ENCODE peak calls at places on chromosome 22, in eight cellular contexts. F is stimulated activated CD4-positive, alpha-beta T cell treated with anti-CD3 and anti-CD28 coated beads, Interleukin-2, amount 100 ng/mL, for 48 hours; A is MM.1S; Q is T-cell; S is A172; Y is activated naive CD8-positive, alpha-beta T cell treated with anti-CD3 and anti-CD28 coated beads for 36 hours; N is erythroblast; D is ACHN. U is an unnamed sample.

GRCh38 chr22:28484662-28485061 is 195.0 kb downstream of the TTC28 start:
- DNase-seq in D (no peak), Y (no peak), Q (no peak), F (no peak), N (no peak), A (no peak), S (no peak), U (no peak)

GRCh38 chr22:24430431-24431308 is 3.3 kb downstream of the ADORA2A start:
- DNase-seq in S (no peak), Y (no peak), N (no peak), A (no peak), D (no peak), F (no peak), Q (no peak), U (no peak)

GRCh38 chr22:40487663-40488249 is 117.4 kb downstream of the SGSM3 start:
- DNase-seq in D (peak), N (peak), A (peak), Y (no peak), F (no peak), Q (no peak), S (no peak), U (peak)

GRCh38 chr22:25750569-25751173 is 8.7 kb downstream of the MYO18B start:
- DNase-seq in N (peak), D (no peak), Y (no peak), Q (no peak), S (no peak), A (no peak), F (no peak), U (no peak)

GRCh38 chr22:29026579-29026978 is 35.1 kb downstream of the C22orf31 start:
- DNase-seq in A (no peak), Q (no peak), N (no peak), F (no peak), S (no peak), Y (no peak), D (no peak), U (no peak)

GRCh38 chr22:47344414-47344813 is 582.0 kb downstream of the TBC1D22A start:
- DNase-seq in F (no peak), N (no peak), S (no peak), D (no peak), A (no peak), Y (no peak), Q (no peak), U (no peak)

GRCh38 chr22:39574779-39575551 is 4.4 kb downstream of the CACNA1I start:
- DNase-seq in D (peak), Q (no peak), N (peak), S (peak), F (no peak), Y (no peak), A (no peak), U (peak)

GRCh38 chr22:31816750-31817149 is 62.9 kb downstream of the DEPDC5 start:
- DNase-seq in F (no peak), A (no peak), S (no peak), N (no peak), Q (no peak), Y (no peak), D (no peak), U (no peak)

GRCh38 chr22:23392420-23393121 is 187.5 kb downstream of the IGLL1 start:
- DNase-seq in Y (no peak), Q (no peak), N (no peak), F (no peak), D (no peak), S (no peak), A (no peak), U (no peak)

GRCh38 chr22:47116426-47117341 is 354.2 kb downstream of the TBC1D22A start:
- DNase-seq in S (no peak), A (no peak), D (no peak), F (no peak), Q (no peak), Y (no peak), N (no peak), U (no peak)

GRCh38 chr22:42151924-42152635 is 21.5 kb upstream of the CYP2D6 start:
- DNase-seq in D (no peak), S (no peak), F (no peak), Q (no peak), N (no peak), A (no peak), Y (no peak), U (no peak)

GRCh38 chr22:23696326-23696851 is 5.6 kb downstream of the RGL4 start:
- DNase-seq in D (no peak), N (no peak), Y (peak), S (no peak), Q (peak), A (no peak), F (peak), U (no peak)

GRCh38 chr22:26323013-26323412 is 106.0 kb upstream of the ASPHD2 start:
- DNase-seq in Q (no peak), N (no peak), D (no peak), F (no peak), S (no peak), Y (no peak), A (no peak), U (peak)

GRCh38 chr22:49907807-49908206 is 10.4 kb downstream of the ALG12 start:
- DNase-seq in Y (no peak), S (no peak), N (no peak), A (no peak), F (no peak), D (no peak), Q (no peak), U (no peak)

GRCh38 chr22:32202539-32203180 is 2.2 kb downstream of the RFPL2 start:
- DNase-seq in D (peak), N (peak), S (peak), A (peak), F (peak), Y (peak), Q (no peak), U (peak)

GRCh38 chr22:32518848-32519247 is 44.2 kb downstream of the FBXO7 start:
- DNase-seq in S (no peak), A (no peak), F (no peak), Q (no peak), D (peak), N (peak), Y (no peak), U (peak)

GRCh38 chr22:23537421-23537820 is 42.7 kb downstream of the IGLL1 start:
- DNase-seq in N (no peak), S (no peak), F (no peak), D (no peak), Y (no peak), Q (no peak), A (no peak), U (no peak)

GRCh38 chr22:37501610-37502341 is 15.6 kb upstream of the MFNG start:
- DNase-seq in D (peak), S (peak), Y (no peak), Q (no peak), N (no peak), A (no peak), F (no peak), U (peak)

GRCh38 chr22:29470159-29470855 is 9.7 kb upstream of the NEFH start:
- DNase-seq in S (peak), D (peak), A (peak), Y (peak), F (peak), Q (peak), N (peak), U (peak)

GRCh38 chr22:47059701-47060161 is 297.3 kb downstream of the TBC1D22A start:
- DNase-seq in Y (no peak), Q (no peak), F (no peak), A (no peak), S (no peak), N (no peak), D (no peak), U (no peak)

GRCh38 chr22:27718186-27719032 is 83.1 kb downstream of the MN1 start:
- DNase-seq in Y (no peak), S (peak), D (peak), F (no peak), A (no peak), Q (no peak), N (peak), U (peak)

GRCh38 chr22:19866665-19867009 is 12.0 kb upstream of the GNB1L start:
- DNase-seq in D (no peak), Q (no peak), F (no peak), A (no peak), Y (no peak), N (no peak), S (no peak), U (no peak)

GRCh38 chr22:42773161-42773560 is 52.5 kb upstream of the A4GALT start:
- DNase-seq in S (no peak), D (no peak), F (no peak), A (no peak), Q (no peak), N (no peak), Y (no peak), U (no peak)

GRCh38 chr22:29810156-29810555 is 27.9 kb downstream of the ASCC2 start:
- DNase-seq in F (no peak), S (no peak), N (no peak), Q (no peak), Y (no peak), A (no peak), D (no peak), U (no peak)

GRCh38 chr22:24473278-24473677 is 21.9 kb upstream of the UPB1 start:
- DNase-seq in N (no peak), A (no peak), Q (no peak), S (no peak), D (no peak), Y (no peak), F (no peak), U (no peak)

GRCh38 chr22:35467788-35468187 is 67.8 kb downstream of the MCM5 start:
- DNase-seq in Q (no peak), S (no peak), D (no peak), N (no peak), Y (no peak), A (no peak), F (no peak), U (no peak)

GRCh38 chr22:36155702-36156101 is 4.9 kb downstream of the APOL3 start:
- DNase-seq in Y (no peak), A (no peak), S (no peak), D (no peak), Q (no peak), N (peak), F (no peak), U (no peak)

GRCh38 chr22:47307326-47307725 is 544.9 kb downstream of the TBC1D22A start:
- DNase-seq in D (no peak), Y (no peak), Q (no peak), A (no peak), S (peak), N (peak), F (no peak), U (peak)

GRCh38 chr22:39994046-39994565 is 648 bp upstream of the FAM83F start:
- DNase-seq in Y (peak), A (no peak), S (no peak), N (peak), Q (peak), D (no peak), F (no peak), U (no peak)

GRCh38 chr22:32967285-32968101 is 90.7 kb downstream of the SYN3 start:
- DNase-seq in Y (no peak), Q (no peak), F (no peak), D (no peak), S (no peak), A (no peak), N (no peak), U (no peak)

GRCh38 chr22:27632451-27633295 is 168.9 kb downstream of the MN1 start:
- DNase-seq in D (no peak), A (no peak), S (peak), Y (no peak), Q (no peak), F (no peak), N (peak), U (no peak)

GRCh38 chr22:36221799-36222751 is 17.3 kb downstream of the APOL2 start:
- DNase-seq in D (peak), Q (no peak), S (peak), N (peak), F (no peak), A (peak), Y (peak), U (peak)